ENCODE peak calls at places on chromosome 2, in five cellular contexts. B is HepG2, F is upper lobe of left lung, P is K562, W is GM12878. S is an unnamed sample.

GRCh38 chr2:17593841-17594482 is 53.5 kb downstream of the VSNL1 start:
- ATAC-seq in B (peak; percentile 97), F (no peak), P (peak; percentile 83), W (no peak), S (no peak)

GRCh38 chr2:198880421-198880820 is 577.3 kb downstream of the SATB2 start:
- ATAC-seq in B (no peak), F (no peak), P (no peak), W (no peak), S (no peak)

GRCh38 chr2:200288670-200289429 is 17.6 kb upstream of the SPATS2L start:
- ATAC-seq in B (peak; percentile 51), F (no peak), P (no peak), W (no peak), S (no peak)

GRCh38 chr2:173434729-173435345 is 80.2 kb downstream of the CDCA7 start:
- ATAC-seq in B (no peak), F (no peak), P (no peak), W (no peak), S (no peak)

GRCh38 chr2:238376884-238377391 is 49.8 kb upstream of the ASB1 start:
- ATAC-seq in B (no peak), F (no peak), P (no peak), W (peak; percentile 47), S (no peak)

GRCh38 chr2:197286805-197287595 is 23.6 kb downstream of the ANKRD44 start:
- ATAC-seq in B (no peak), F (peak; percentile 73), P (no peak), W (peak; percentile 95), S (peak; percentile 83)

GRCh38 chr2:237966250-237966564 is 607 bp upstream of the UBE2F start:
- ATAC-seq in B (peak; percentile 77), F (no peak), P (peak; percentile 54), W (no peak), S (no peak)

GRCh38 chr2:120109186-120110061 is 96.5 kb downstream of the EPB41L5 start:
- ATAC-seq in B (peak; percentile 83), F (peak; percentile 77), P (peak; percentile 86), W (peak; percentile 71), S (no peak)

GRCh38 chr2:162328424-162329157 is 10.1 kb upstream of the IFIH1 start:
- ATAC-seq in B (peak; percentile 78), F (no peak), P (no peak), W (peak; percentile 91), S (no peak)

GRCh38 chr2:234764378-234764777 is 187.4 kb upstream of the SH3BP4 start:
- ATAC-seq in B (no peak), F (no peak), P (no peak), W (no peak), S (no peak)

GRCh38 chr2:174561283-174562275 is 36.0 kb downstream of the WIPF1 start:
- ATAC-seq in B (no peak), F (no peak), P (no peak), W (no peak), S (peak; percentile 78)

GRCh38 chr2:121492409-121492808 is 38.3 kb upstream of the RNU4ATAC start:
- ATAC-seq in B (no peak), F (no peak), P (no peak), W (no peak), S (no peak)

GRCh38 chr2:159439421-159439820 is 152.9 kb upstream of the WDSUB1 start:
- ATAC-seq in B (no peak), F (no peak), P (no peak), W (no peak), S (no peak)

GRCh38 chr2:110853516-110853915 is 121.1 kb downstream of the ACOXL start:
- ATAC-seq in B (peak; percentile 89), F (no peak), P (peak; percentile 94), W (peak; percentile 79), S (no peak)

DNA sequence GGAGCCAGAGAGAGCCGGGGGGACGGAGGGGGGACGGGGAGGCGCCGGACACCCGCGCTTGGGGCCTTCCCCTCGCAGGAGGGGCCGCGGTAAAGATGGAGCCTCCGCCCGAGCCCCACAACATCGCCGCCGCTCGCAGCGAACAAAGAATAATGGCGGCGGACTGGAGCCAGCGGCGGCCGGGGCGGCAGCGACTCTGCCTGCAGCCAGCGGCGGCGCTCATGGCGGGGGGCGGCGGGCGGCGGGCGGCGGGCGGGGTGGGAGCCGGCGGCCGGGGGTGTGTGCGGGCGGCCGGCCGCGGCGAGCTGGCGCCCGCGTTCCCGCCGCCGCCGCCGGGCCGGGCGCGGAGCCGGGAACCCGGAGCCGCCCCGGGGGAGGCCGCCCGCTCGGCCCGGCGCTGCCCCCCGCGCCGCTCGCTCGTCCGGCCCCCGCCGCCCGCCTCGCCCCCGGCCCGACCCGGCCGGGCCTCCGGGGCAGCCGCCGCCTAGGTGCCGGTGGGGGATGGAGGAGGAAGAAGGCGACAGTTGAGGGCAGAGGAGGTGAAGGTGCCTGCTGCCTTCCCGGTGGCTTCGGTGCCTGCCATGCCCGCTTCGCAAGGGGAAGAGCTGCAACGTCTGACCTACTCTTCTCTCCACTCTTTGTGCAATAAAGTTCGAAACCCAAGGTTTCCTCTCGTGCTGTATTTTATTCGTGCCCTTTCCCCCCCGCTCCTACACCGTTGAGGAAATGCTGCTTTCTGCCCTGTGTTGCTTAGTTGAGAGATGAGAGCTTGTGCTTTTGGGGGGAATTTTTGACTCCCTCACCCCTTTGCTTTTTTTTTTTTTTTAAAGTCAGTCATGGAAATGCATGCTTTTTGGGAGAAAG is 630 bp downstream of the CREB1 start:
- ATAC-seq in B (no peak), F (no peak), P (no peak), W (no peak), S (peak; percentile 4)
- H3K4me1 ChIP-seq in B (peaks cover 48% of the 10 kb centered on the region), F (peaks cover 47% of the 10 kb centered on the region), P (peaks cover 10% of the 10 kb centered on the region), W (peaks cover 22% of the 10 kb centered on the region), S (peaks cover 2% of the 10 kb centered on the region)

GRCh38 chr2:53654364-53654763 is 113.2 kb upstream of the CHAC2 start:
- ATAC-seq in B (no peak), F (no peak), P (no peak), W (no peak), S (peak; percentile 39)
- TF ChIP-seq EP300 in B (no peak), F (no peak), P (no peak), W (no peak), S (no peak)

DNA sequence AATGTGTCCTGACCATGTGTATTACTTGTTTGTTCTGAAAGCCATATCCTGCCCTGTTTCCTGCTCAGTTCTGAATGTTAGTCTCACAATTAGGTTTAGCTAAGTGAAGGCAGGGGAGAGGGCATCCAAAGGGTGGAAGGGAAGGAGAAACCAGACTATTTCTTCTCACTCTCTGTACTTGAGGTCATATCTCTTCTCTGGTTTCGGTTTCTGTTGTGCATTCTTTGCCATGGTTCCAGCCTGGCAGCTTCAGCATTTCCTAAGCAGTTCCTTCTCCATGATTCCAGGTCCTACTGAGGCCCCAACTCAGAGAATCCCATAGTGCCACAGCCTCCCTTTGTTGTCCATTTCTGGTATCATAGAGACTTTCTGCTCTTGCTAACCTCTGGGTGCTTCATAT is 40.3 kb upstream of the HNMT start:
- ATAC-seq in B (no peak), F (no peak), P (no peak), W (no peak), S (no peak)
- TF ChIP-seq POLR2AphosphoS5 in B (no peak), F (no peak), P (no peak), W (no peak), S (no peak)

DNA sequence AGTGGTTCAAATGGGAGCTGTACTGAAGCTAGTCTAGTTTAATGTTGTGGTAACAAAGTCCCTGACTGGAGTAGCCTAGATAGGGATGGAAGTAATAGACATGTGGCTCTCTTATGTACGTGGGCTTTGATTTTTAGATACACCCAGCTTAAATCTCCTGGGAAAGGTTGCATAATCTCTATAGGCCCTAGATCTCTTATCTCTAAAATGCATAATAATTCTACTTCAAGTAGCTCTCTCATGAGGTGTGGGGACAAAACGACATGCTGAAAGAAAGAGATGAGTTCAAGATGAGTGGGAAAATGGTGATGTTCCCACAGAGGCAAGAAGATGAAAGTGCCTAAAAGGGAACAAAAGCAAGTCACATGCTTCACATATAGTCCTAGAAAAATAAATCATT is 148.5 kb upstream of the ITGA4 start:
- ATAC-seq in B (no peak), F (no peak), P (no peak), W (no peak), S (no peak)
- H3K4me1 ChIP-seq in B (peaks cover 23% of the 10 kb centered on the region), F (peaks cover 4% of the 10 kb centered on the region), P (no peaks in the 10 kb centered on the region), W (peaks cover 67% of the 10 kb centered on the region), S (no peaks in the 10 kb centered on the region)

GRCh38 chr2:179104736-179105135 is 54.8 kb upstream of the CCDC141 start:
- ATAC-seq in B (no peak), F (peak; percentile 91), P (no peak), W (no peak), S (peak; percentile 86)
- TF ChIP-seq EP300 in B (no peak), F (no peak), P (no peak), W (no peak), S (no peak)

DNA sequence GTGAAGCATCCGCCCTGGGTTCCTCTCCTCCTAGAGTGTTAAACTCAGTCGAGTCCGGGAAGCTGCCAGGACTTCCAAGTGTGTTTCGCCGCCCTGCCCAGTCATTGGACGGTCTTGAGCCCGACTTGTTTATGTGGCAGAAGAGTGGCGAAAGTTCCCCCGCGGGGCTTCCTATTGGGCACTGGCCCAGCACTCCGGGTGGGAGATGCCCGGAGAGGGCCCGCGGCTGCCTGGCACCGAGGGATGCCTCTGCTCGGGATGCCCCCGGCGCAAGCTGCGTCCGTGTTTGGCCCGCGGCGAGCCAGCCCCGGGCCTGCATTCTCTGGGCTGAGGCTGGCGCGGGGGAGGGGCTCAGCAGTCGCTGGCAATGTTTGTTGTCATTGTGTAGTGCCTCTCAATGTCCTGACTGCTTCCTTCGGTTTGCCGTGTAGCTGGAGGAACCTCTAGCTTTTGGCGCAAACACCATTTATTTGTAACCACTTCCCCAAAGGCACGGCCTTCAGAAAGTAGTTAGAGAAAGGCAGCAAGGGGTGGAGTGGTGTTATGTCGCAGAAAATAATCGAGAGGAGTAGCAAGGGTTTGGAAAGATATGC is 1.2 kb downstream of the CYBRD1 start:
- ATAC-seq in B (peak; percentile 81), F (peak; percentile 81), P (peak; percentile 72), W (peak; percentile 57), S (peak; percentile 75)
- TF ChIP-seq POLR2AphosphoS5 in B (no peak), F (no peak), P (peak; percentile 27), W (no peak), S (peak; percentile 66)

S was measured in gastroesophageal sphincter.